ENCODE peak calls at places on chromosome 5, in seven cellular contexts. V is SK-N-MC, G is coronary artery, W is astrocyte of the spinal cord, T is aorta, E is GM12865, Q is ovary. N is an unnamed sample.

GRCh38 chr5:172758077-172758835 is 12.7 kb downstream of the DUSP1 start:
- DNase-seq in V (no peak), G (no peak), W (peak; percentile 95), T (peak; percentile 79), E (no peak), Q (no peak), N (no peak)

GRCh38 chr5:73327908-73328455 is 120.6 kb downstream of the FOXD1 start:
- DNase-seq in V (no peak), G (no peak), W (peak; percentile 48), T (no peak), E (no peak), Q (no peak), N (no peak)

GRCh38 chr5:130616161-130616560 is 548.9 kb downstream of the HINT1 start:
- DNase-seq in V (no peak), G (no peak), W (no peak), T (no peak), E (no peak), Q (no peak), N (no peak)

GRCh38 chr5:75239681-75240080 is 3.0 kb upstream of the ANKRD31 start:
- DNase-seq in V (no peak), G (no peak), W (peak; percentile 4), T (no peak), E (no peak), Q (no peak), N (no peak)

GRCh38 chr5:88081877-88082276 is 186.8 kb downstream of the TMEM161B start:
- DNase-seq in V (no peak), G (no peak), W (no peak), T (no peak), E (no peak), Q (no peak), N (no peak)

GRCh38 chr5:172956936-172957335 is 2.3 kb upstream of the RPL26L1 start:
- DNase-seq in V (no peak), G (peak; percentile 65), W (no peak), T (no peak), E (no peak), Q (no peak), N (no peak)

GRCh38 chr5:108857905-108858304 is 110.2 kb downstream of the FER start:
- DNase-seq in V (no peak), G (no peak), W (no peak), T (no peak), E (peak; percentile 2), Q (no peak), N (no peak)

GRCh38 chr5:88967633-88968585 is 84.9 kb upstream of the MEF2C start:
- DNase-seq in V (no peak), G (no peak), W (no peak), T (no peak), E (peak; percentile 48), Q (no peak), N (no peak)

GRCh38 chr5:107284822-107285510 is 385.8 kb downstream of the EFNA5 start:
- DNase-seq in V (no peak), G (no peak), W (peak; percentile 65), T (no peak), E (no peak), Q (no peak), N (no peak)

GRCh38 chr5:172149073-172149472 is 39.0 kb downstream of the STK10 start:
- DNase-seq in V (no peak), G (no peak), W (peak; percentile 56), T (no peak), E (no peak), Q (no peak), N (no peak)

GRCh38 chr5:168428552-168428951 is 57.7 kb upstream of the RARS1 start:
- DNase-seq in V (no peak), G (no peak), W (no peak), T (no peak), E (no peak), Q (no peak), N (no peak)

GRCh38 chr5:104084896-104085295 is 522.3 kb upstream of the NUDT12 start:
- DNase-seq in V (no peak), G (no peak), W (no peak), T (no peak), E (no peak), Q (no peak), N (no peak)

GRCh38 chr5:94777163-94777885 is 158.9 kb downstream of the SLF1 start:
- DNase-seq in V (no peak), G (no peak), W (no peak), T (no peak), E (no peak), Q (no peak), N (no peak)

GRCh38 chr5:53472720-53473510 is 7.5 kb upstream of the FST start:
- DNase-seq in V (no peak), G (no peak), W (no peak), T (no peak), E (no peak), Q (no peak), N (no peak)

GRCh38 chr5:158727771-158728311 is 371.9 kb downstream of the EBF1 start:
- DNase-seq in V (no peak), G (no peak), W (no peak), T (peak; percentile 49), E (no peak), Q (peak; percentile 83), N (peak; percentile 59)

GRCh38 chr5:132489871-132490483 is 596 bp downstream of the IRF1 start:
- DNase-seq in V (no peak), G (peak; percentile 83), W (peak; percentile 47), T (peak; percentile 74), E (peak; percentile 72), Q (peak; percentile 67), N (peak; percentile 66)

GRCh38 chr5:160042674-160043073 is 33.7 kb downstream of the TTC1 start:
- DNase-seq in V (no peak), G (no peak), W (no peak), T (no peak), E (no peak), Q (no peak), N (no peak)

GRCh38 chr5:68251804-68252648 is 36.5 kb downstream of the PIK3R1 start:
- DNase-seq in V (peak; percentile 84), G (no peak), W (peak; percentile 69), T (no peak), E (no peak), Q (peak; percentile 62), N (peak; percentile 43)
- H3K4me3 ChIP-seq in V (peak overlapping the region; percentile 56), G (peak overlapping the region; percentile 57), W (no peak overlapping the region), T (no peak overlapping the region), E (no peak overlapping the region), Q (no peak overlapping the region), N (peak overlapping the region; percentile 39)

DNA sequence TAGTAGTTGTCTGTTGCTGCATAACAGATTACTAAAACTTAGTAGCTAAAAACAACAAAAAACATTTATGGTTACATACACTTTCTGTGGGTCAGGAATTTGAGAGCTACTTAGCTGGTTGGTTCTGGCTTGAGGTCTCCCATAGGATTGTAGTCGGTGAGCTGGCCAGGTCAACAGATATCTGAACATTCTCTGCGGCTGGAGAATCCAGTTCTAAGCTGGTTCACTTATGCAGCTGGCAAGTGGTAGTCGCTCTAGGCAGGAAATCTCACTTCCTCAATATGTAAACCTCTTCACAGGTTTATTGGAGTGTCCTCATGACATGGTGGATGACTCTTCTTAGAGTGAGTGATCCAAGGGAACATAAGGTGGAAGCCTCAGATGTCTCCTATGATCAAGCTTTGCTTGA is 65.7 kb upstream of the TNFAIP8 start:
- DNase-seq in V (no peak), G (no peak), W (no peak), T (no peak), E (peak; percentile 85), Q (no peak), N (no peak)
- H3K4me3 ChIP-seq in V (no peak overlapping the region), G (no peak overlapping the region), W (no peak overlapping the region), T (no peak overlapping the region), E (peak overlapping the region; percentile 45), Q (no peak overlapping the region), N (no peak overlapping the region)

GRCh38 chr5:128537999-128538248 is at the start of gene FBN2:
- DNase-seq in V (no peak), G (no peak), W (no peak), T (no peak), E (no peak), Q (no peak), N (no peak)

GRCh38 chr5:128537306-128537998 is 593 bp downstream of the FBN2 start:
- DNase-seq in V (no peak), G (no peak), W (peak; percentile 59), T (peak; percentile 40), E (no peak), Q (peak; percentile 20), N (peak; percentile 23)

GRCh38 chr5:128536861-128537305 is 1.2 kb downstream of the FBN2 start:
- DNase-seq in V (no peak), G (no peak), W (no peak), T (no peak), E (no peak), Q (no peak), N (no peak)

GRCh38 chr5:128538249-128539037 is 398 bp upstream of the FBN2 start:
- DNase-seq in V (no peak), G (no peak), W (peak; percentile 84), T (peak; percentile 73), E (no peak), Q (peak; percentile 21), N (peak; percentile 80)

GRCh38 chr5:128539038-128539429 is 989 bp upstream of the FBN2 start:
- DNase-seq in V (no peak), G (no peak), W (peak; percentile 20), T (no peak), E (peak; percentile 15), Q (no peak), N (peak; percentile 18)
- H3K4me3 ChIP-seq in V (peak overlapping the region; percentile 92), G (peak overlapping the region; percentile 72), W (peak overlapping the region; percentile 73), T (no peak overlapping the region), E (no peak overlapping the region), Q (peak overlapping the region; percentile 51), N (peak overlapping the region; percentile 76)

GRCh38 chr5:179819296-179820126 is 1.2 kb upstream of the SQSTM1 start:
- DNase-seq in V (no peak), G (no peak), W (peak; percentile 66), T (peak; percentile 86), E (peak; percentile 70), Q (peak; percentile 81), N (peak; percentile 61)

GRCh38 chr5:179818746-179819295 is 1.9 kb upstream of the SQSTM1 start:
- DNase-seq in V (no peak), G (peak; percentile 96), W (peak; percentile 93), T (peak; percentile 98), E (peak; percentile 96), Q (peak; percentile 97), N (peak; percentile 95)

GRCh38 chr5:179816401-179817070 is 4.2 kb upstream of the SQSTM1 start:
- DNase-seq in V (no peak), G (no peak), W (no peak), T (peak; percentile 63), E (no peak), Q (peak; percentile 43), N (no peak)

GRCh38 chr5:179815491-179816249 is 5.0 kb upstream of the SQSTM1 start:
- DNase-seq in V (no peak), G (no peak), W (no peak), T (no peak), E (no peak), Q (no peak), N (no peak)

DNA sequence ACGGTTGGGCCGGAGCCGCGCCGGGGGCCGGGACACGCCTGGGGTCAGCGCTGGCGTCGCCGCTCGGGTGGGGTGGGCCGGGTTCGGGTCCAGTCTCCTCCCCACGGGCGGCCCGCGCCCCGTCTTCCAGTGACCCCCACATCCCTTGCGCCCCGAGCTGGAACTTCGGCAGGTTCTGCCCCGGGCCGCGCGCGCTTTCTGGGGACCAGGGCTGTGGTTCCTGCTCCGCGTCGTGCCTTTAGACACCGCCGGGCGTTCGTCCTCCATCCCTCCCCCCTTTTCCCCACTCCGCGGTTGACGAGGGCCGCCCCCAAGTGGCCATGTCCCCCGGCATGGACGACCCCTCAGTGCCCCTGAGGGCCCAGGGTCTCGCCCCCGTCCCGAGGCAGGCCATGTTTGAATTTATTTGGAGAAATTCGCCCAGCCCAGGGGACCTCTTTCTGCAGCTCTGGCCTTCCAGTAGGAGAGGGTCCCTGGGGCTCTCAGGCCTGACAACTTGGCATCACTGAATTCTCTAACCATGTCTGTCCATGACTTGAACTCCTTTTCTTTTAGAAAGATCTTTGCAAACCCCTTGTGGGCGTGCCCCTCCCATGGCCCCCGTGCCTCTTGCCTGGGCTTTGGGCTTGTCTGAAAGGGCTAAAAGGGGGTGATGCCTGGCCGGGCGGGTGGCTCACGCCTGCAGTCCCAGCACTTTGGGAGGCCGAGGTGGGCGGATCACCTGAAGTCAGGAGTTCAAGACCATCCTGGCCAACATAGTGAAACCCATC is 3.4 kb upstream of the SQSTM1 start:
- DNase-seq in V (no peak), G (no peak), W (no peak), T (peak; percentile 59), E (no peak), Q (peak; percentile 55), N (no peak)
- H3K4me3 ChIP-seq in V (no peak overlapping the region), G (peak overlapping the region; percentile 75), W (peak overlapping the region; percentile 31), T (no peak overlapping the region), E (no peak overlapping the region), Q (peak overlapping the region; percentile 40), N (peak overlapping the region; percentile 72)

N was measured in left ventricle myocardium inferior.